ENCODE peak calls at places on chromosomes 12 and 14, in four cellular contexts. K, J, I and D are unnamed samples. For H3K4me1 and H3K27me3, the result is how much of the 10 kb centered on the place peaks cover.

GRCh38 chr14:35123388-35123703 is 994 bp downstream of the PRORP start:
- DNase-seq in K (no peak), J (no peak), I (no peak), D (no peak)

GRCh38 chr12:52496590-52497071 is 3.6 kb upstream of the KRT6A start:
- DNase-seq in K (no peak), I (no peak), J (no peak), D (no peak)

GRCh38 chr12:75585309-75585708 is 73.9 kb upstream of the KRR1 start:
- DNase-seq in J (no peak), I (no peak), K (no peak), D (no peak)

GRCh38 chr14:97275276-97275675 is 478.1 kb downstream of the VRK1 start:
- DNase-seq in K (no peak), J (no peak), I (no peak), D (no peak)

GRCh38 chr14:88321692-88322504 is 1.2 kb downstream of the KCNK10 start:
- DNase-seq in I (no peak), K (no peak), J (no peak), D (no peak)

GRCh38 chr12:132948146-132949066 is 7.7 kb downstream of the ZNF605 start:
- DNase-seq in K (no peak), I (no peak), J (no peak), D (no peak)

GRCh38 chr12:5904969-5905368 is 40.1 kb downstream of the ANO2 start:
- DNase-seq in K (no peak), I (no peak), J (no peak), D (no peak)

GRCh38 chr14:89336338-89336737 is 80.7 kb downstream of the FOXN3 start:
- DNase-seq in I (no peak), J (no peak), K (no peak), D (no peak)

GRCh38 chr14:76985540-76986260 is 42.8 kb downstream of the IRF2BPL start:
- DNase-seq in K (no peak), J (no peak), I (no peak), D (no peak)

GRCh38 chr12:6562881-6563280 is 5.2 kb downstream of the NOP2 start:
- DNase-seq in J (no peak), K (no peak), I (no peak), D (no peak)

GRCh38 chr14:56059054-56059453 is 59.2 kb upstream of the PELI2 start:
- DNase-seq in I (no peak), J (no peak), K (no peak), D (no peak)

GRCh38 chr14:80606347-80606772 is 335.2 kb downstream of the CEP128 start:
- DNase-seq in I (no peak), J (no peak), K (no peak), D (no peak)

GRCh38 chr12:103858953-103859601 is 18.0 kb upstream of the NT5DC3 start:
- DNase-seq in K (peak), I (peak), J (no peak), D (peak)

GRCh38 chr14:64856528-64857445 is 22.9 kb downstream of the SPTB start:
- DNase-seq in K (no peak), I (no peak), J (no peak), D (no peak)

GRCh38 chr12:19456176-19456575 is 16.9 kb downstream of the AEBP2 start:
- DNase-seq in J (no peak), I (no peak), K (no peak), D (peak)

DNA sequence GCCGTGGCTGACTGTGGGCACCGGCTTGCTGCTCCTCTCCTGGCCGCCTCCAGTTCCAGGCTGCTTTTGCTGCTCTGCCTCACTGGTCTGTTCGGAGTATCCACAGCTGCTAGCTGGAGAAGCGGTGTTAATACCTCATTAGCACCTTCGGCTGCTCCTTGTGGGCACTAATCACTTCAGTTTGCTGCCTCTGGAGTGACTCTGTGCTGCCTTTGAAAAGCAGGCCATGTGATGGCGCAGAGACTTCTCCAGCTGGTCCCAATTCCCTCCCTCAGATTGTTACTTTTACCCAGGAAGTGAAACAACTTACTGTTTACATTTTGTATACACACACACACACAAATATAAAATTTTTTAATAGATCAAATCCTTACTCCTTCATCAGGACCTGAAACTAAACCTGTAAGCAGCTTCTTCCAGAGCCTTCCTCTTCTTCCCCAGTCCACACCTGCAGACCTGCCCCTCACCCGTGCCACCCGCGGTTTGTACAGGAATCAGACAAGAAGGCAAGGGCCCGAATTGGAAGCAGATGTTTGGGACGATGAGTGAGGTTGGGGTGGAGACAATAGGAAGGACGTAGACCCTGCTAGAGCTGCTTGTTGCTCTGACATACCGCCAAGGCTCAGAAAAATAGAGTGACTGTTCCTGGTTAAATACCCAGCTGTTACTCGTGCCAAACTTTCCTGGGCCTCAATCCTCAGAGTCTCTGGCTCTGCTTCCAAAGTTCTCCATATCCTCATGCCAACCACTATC is 41.5 kb upstream of the LTBP2 start:
- DNase-seq in J (no peak), I (no peak), K (no peak), D (no peak)
- H3K4me1 ChIP-seq in J (under half), I (under half), K (under half), D (under half)

GRCh38 chr12:114687269-114687605 is 3.3 kb upstream of the TBX3 start:
- DNase-seq in I (no peak), K (no peak), J (no peak), D (no peak)
- H3K27me3 ChIP-seq in I (under half), K (under half), J (half or more), D (half or more)

GRCh38 chr12:111408116-111408440 is 2.4 kb downstream of the SH2B3 start:
- DNase-seq in K (no peak), J (no peak), I (no peak), D (no peak)

GRCh38 chr12:111411187-111411764 is 5.6 kb downstream of the SH2B3 start:
- DNase-seq in K (no peak), I (no peak), J (no peak), D (no peak)

GRCh38 chr12:111408686-111409402 is 3.1 kb downstream of the SH2B3 start:
- DNase-seq in J (no peak), K (no peak), I (no peak), D (no peak)

GRCh38 chr12:111410229-111411186 is 4.8 kb downstream of the SH2B3 start:
- DNase-seq in I (no peak), K (no peak), J (no peak), D (peak)

DNA sequence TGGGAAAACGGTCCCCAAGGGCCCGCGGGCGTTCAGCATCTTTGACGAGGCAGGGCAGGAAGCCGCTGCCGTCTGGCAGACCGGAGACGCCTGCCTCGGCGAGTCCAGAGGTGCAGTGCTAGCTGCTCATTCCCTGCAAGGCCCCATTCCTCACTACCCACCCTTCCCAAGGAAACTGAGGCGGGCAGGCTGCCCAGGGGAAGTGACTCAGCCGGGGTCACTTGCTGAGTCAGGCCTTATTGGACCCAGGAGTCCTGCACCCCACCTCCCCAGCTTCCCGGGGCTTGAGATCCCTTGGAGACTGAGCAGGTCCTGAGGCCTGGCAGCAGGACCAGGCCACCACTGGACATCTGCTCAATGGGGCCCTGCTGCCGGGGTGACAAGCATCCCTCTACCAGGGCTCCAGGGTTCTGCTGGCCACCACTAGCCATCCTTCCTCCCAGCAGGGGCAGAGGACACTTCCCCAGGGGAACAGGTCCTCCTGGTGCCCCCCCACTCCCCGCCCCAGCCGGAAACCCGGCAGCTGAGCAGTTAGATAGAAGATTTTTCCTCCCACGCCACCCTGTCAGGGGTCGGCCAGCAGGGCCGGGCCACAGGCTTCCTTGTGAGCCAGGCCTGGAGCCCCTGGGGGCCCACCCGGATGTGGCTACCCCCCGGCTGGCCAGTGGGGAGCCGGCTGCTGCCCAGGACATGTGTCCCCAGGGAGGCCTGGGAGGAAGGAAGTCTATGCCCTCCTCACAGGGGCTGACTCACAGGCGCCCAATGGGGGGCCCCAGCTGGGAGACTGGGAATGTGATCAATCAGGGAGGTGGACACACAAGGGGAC is 3.9 kb downstream of the SH2B3 start:
- DNase-seq in J (no peak), K (no peak), I (peak), D (peak)
- H3K4me1 ChIP-seq in J (half or more), K (under half), I (half or more), D (half or more)

GRCh38 chr12:54058189-54058917 is 4.7 kb downstream of the HOXC4 start:
- DNase-seq in I (no peak), K (no peak), J (no peak), D (no peak)
- H3K27me3 ChIP-seq in I (under half), K (under half), J (under half), D (half or more)

DNA sequence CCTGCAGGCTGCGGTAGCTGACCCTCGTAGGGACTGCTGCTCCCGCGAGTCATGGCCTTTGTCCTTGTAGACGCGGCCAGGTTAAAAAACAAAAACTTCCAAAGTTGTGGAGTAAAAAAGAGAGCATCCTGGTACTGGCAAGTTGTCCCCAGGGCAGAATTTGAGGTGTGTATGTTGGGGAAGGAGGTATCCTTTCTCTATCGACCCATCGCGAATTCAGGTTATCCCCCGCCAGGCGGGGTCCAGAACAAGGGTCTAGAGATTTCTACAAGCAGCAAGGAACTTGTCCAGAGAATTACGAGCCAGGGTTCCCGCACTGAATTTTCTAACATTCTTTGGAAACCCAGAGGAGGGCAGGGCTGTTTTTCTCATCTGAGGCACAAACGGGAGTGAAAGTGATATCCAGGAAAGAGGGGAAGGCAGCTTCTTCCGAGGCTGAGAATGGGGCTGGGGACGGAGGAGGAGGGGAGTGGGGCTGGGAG is 16.3 kb downstream of the TBX3 start:
- DNase-seq in I (no peak), K (no peak), J (no peak), D (no peak)
- H3K4me1 ChIP-seq in I (under half), K (under half), J (under half), D (under half)

DNA sequence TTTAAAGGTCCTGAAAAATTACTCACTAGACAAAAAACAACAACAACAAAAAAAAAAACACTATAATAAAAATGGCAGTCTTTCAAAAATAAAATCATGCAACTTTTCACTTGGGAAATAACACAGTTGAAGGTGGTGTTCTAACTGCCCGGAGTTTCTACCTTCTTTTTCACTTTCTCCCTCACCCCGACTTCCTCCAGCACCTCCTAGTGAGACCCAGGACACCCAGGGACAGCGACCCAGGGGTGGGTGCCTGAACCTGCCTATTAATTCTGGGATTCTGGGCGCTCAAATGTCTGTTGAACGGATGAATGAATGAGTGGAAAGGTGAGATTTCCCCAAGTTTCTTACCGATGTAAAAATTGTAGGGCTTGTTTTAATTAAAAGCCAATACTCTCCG is 2.0 kb upstream of the FZD10 start:
- DNase-seq in I (no peak), K (no peak), J (no peak), D (no peak)
- H3K27me3 ChIP-seq in I (under half), K (under half), J (under half), D (half or more)

DNA sequence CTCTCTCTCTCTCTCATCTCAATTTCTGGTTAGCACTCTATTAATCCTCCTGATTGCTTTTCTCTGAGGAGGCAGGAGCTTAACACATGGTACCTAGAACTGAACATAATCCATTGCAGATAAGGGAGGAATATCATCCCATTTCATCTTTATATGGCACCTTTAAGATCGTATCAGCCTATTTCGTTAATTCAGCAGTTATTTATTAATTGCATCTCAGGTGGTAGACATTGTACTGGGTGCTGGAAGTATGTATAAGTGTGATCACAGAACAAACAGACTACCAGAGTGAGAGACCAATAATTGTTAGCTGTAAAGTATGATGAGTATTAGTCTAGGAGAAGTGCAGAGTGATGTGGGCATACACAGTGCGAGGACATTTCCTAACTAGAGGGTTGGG is 39.0 kb downstream of the AKAP6 start:
- DNase-seq in J (no peak), K (no peak), I (no peak), D (no peak)
- H3K4me1 ChIP-seq in J (under half), K (under half), I (under half), D (under half)

DNA sequence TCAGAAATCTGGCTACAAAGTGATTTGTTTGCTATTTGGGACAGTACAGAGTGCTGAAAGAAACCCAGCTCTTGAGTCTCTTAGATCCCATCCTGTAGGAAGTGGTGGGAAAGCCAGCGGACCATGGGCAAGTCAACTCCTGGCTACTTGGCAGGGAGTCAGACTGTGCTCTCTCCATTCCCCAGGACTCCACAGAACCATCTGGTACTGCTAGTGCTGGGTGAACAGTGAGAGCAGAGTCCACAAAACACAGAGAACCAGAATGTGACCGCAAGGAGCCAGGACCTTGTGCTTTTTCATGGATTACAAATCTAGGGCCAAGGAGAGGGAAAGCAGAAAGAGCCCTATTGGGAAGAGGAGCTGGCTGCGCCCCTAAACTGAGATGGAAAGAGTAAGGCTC is 42.5 kb upstream of the SMUG1 start:
- DNase-seq in K (no peak), I (no peak), J (no peak), D (no peak)
- H3K27me3 ChIP-seq in K (under half), I (under half), J (under half), D (under half)

DNA sequence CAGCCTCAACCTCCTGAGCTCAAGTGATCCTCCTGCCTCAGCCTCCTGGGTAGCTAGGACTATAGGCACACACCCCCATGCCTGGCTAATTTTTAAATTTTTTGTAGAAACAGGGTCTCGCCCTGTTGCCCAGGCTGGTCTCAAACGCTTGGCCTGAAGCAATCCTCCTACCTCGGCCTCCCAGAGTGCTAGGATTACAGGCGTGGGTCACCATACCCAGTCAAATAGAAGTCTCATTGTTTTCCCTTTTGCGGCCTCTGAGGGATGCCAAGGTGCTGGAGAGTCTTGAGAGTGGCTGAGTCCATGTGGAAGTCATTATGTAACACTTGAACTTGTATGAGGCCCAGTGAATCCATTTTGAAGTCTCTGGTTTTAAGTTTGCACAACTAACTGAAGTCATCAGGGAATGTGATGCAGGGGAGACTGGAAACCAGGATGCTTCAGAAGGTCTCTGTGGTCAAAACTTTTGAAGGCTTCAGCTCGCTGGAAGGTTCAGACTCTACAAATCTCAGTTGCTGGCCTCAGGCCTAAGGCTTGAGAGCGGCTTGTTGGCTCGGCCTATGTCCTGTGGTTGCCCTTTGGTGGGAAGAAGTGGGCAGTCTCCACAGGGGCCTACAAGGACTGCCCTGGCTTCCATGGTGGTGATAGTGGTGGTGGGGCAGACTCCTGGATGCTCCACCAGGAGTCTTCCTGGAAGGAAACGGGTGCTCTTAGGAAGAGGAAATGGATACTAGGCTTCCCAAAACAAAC is 29.2 kb downstream of the GALNT16 start:
- DNase-seq in K (no peak), J (no peak), I (no peak), D (no peak)
- H3K4me1 ChIP-seq in K (under half), J (under half), I (under half), D (half or more)

GRCh38 chr14:95218006-95218405 is 60.7 kb upstream of the DICER1 start:
- DNase-seq in I (no peak), J (no peak), K (no peak), D (no peak)
- H3K27me3 ChIP-seq in I (under half), J (under half), K (under half), D (under half)